ENCODE peak calls at places on chromosomes 7 and 10, in four cellular contexts. One of them, this sample, is unnamed.

GRCh38 chr7:157984914-157985163 is 602.8 kb downstream of the PTPRN2 start:
- DNase-seq in stimulated activated CD8-positive, alpha-beta memory T cell treated with anti-CD3 and anti-CD28 coated beads, Interleukin-15, amount 100 ng/mL, for 1 hour: no peak
- DNase-seq in iPS-NIHi11: no peak
- DNase-seq in NAMALWA: no peak
- DNase-seq in this sample: no peak

GRCh38 chr10:33819206-33819605 is 484.7 kb upstream of the NRP1 start:
- DNase-seq in stimulated activated CD8-positive, alpha-beta memory T cell treated with anti-CD3 and anti-CD28 coated beads, Interleukin-15, amount 100 ng/mL, for 1 hour: no peak
- DNase-seq in iPS-NIHi11: no peak
- DNase-seq in NAMALWA: no peak
- DNase-seq in this sample: no peak

GRCh38 chr10:62804384-62805138 is at the start of gene ADO:
- DNase-seq in NAMALWA: peak; percentile 91
- DNase-seq in iPS-NIHi11: peak; percentile 88
- DNase-seq in stimulated activated CD8-positive, alpha-beta memory T cell treated with anti-CD3 and anti-CD28 coated beads, Interleukin-15, amount 100 ng/mL, for 1 hour: no peak
- DNase-seq in this sample: peak; percentile 89

GRCh38 chr7:139909379-139910050 is 80.5 kb downstream of the TBXAS1 start:
- DNase-seq in stimulated activated CD8-positive, alpha-beta memory T cell treated with anti-CD3 and anti-CD28 coated beads, Interleukin-15, amount 100 ng/mL, for 1 hour: no peak
- DNase-seq in iPS-NIHi11: no peak
- DNase-seq in NAMALWA: no peak
- DNase-seq in this sample: no peak

GRCh38 chr10:101303087-101303753 is 50.7 kb upstream of the BTRC start:
- DNase-seq in stimulated activated CD8-positive, alpha-beta memory T cell treated with anti-CD3 and anti-CD28 coated beads, Interleukin-15, amount 100 ng/mL, for 1 hour: no peak
- DNase-seq in NAMALWA: no peak
- DNase-seq in iPS-NIHi11: no peak
- DNase-seq in this sample: no peak

GRCh38 chr7:105920766-105921165 is 42.3 kb upstream of the CDHR3 start:
- DNase-seq in iPS-NIHi11: no peak
- DNase-seq in NAMALWA: no peak
- DNase-seq in stimulated activated CD8-positive, alpha-beta memory T cell treated with anti-CD3 and anti-CD28 coated beads, Interleukin-15, amount 100 ng/mL, for 1 hour: no peak
- DNase-seq in this sample: no peak

GRCh38 chr7:103446046-103446520 is at the start of gene SLC26A5:
- DNase-seq in NAMALWA: no peak
- DNase-seq in stimulated activated CD8-positive, alpha-beta memory T cell treated with anti-CD3 and anti-CD28 coated beads, Interleukin-15, amount 100 ng/mL, for 1 hour: no peak
- DNase-seq in iPS-NIHi11: peak; percentile 84
- DNase-seq in this sample: no peak

GRCh38 chr10:87635498-87636312 is 24.0 kb upstream of the PAPSS2 start:
- DNase-seq in stimulated activated CD8-positive, alpha-beta memory T cell treated with anti-CD3 and anti-CD28 coated beads, Interleukin-15, amount 100 ng/mL, for 1 hour: no peak
- DNase-seq in NAMALWA: peak; percentile 25
- DNase-seq in iPS-NIHi11: no peak
- DNase-seq in this sample: no peak

GRCh38 chr7:55179897-55180682 is 161.3 kb downstream of the EGFR start:
- DNase-seq in stimulated activated CD8-positive, alpha-beta memory T cell treated with anti-CD3 and anti-CD28 coated beads, Interleukin-15, amount 100 ng/mL, for 1 hour: no peak
- DNase-seq in NAMALWA: no peak
- DNase-seq in iPS-NIHi11: no peak
- DNase-seq in this sample: no peak

GRCh38 chr10:86953747-86954680 is 3.4 kb downstream of the MMRN2 start:
- DNase-seq in iPS-NIHi11: peak; percentile 83
- DNase-seq in NAMALWA: no peak
- DNase-seq in stimulated activated CD8-positive, alpha-beta memory T cell treated with anti-CD3 and anti-CD28 coated beads, Interleukin-15, amount 100 ng/mL, for 1 hour: no peak
- DNase-seq in this sample: no peak

GRCh38 chr10:77774940-77775391 is 137.4 kb upstream of the KCNMA1 start:
- DNase-seq in NAMALWA: no peak
- DNase-seq in stimulated activated CD8-positive, alpha-beta memory T cell treated with anti-CD3 and anti-CD28 coated beads, Interleukin-15, amount 100 ng/mL, for 1 hour: no peak
- DNase-seq in iPS-NIHi11: no peak
- DNase-seq in this sample: no peak

GRCh38 chr7:101968720-101969466 is 151.5 kb downstream of the CUX1 start:
- DNase-seq in iPS-NIHi11: no peak
- DNase-seq in NAMALWA: no peak
- DNase-seq in stimulated activated CD8-positive, alpha-beta memory T cell treated with anti-CD3 and anti-CD28 coated beads, Interleukin-15, amount 100 ng/mL, for 1 hour: no peak
- DNase-seq in this sample: no peak

GRCh38 chr7:83162402-83163256 is at the start of gene PCLO:
- DNase-seq in stimulated activated CD8-positive, alpha-beta memory T cell treated with anti-CD3 and anti-CD28 coated beads, Interleukin-15, amount 100 ng/mL, for 1 hour: no peak
- DNase-seq in NAMALWA: peak; percentile 84
- DNase-seq in iPS-NIHi11: peak; percentile 91
- DNase-seq in this sample: peak; percentile 77

GRCh38 chr7:142485617-142486226 is 227.9 kb upstream of the PRSS58 start:
- DNase-seq in stimulated activated CD8-positive, alpha-beta memory T cell treated with anti-CD3 and anti-CD28 coated beads, Interleukin-15, amount 100 ng/mL, for 1 hour: no peak
- DNase-seq in NAMALWA: peak; percentile 20
- DNase-seq in iPS-NIHi11: peak; percentile 10
- DNase-seq in this sample: no peak

GRCh38 chr10:29635711-29636144 is 957 bp upstream of the SVIL start:
- DNase-seq in NAMALWA: no peak
- DNase-seq in stimulated activated CD8-positive, alpha-beta memory T cell treated with anti-CD3 and anti-CD28 coated beads, Interleukin-15, amount 100 ng/mL, for 1 hour: no peak
- DNase-seq in iPS-NIHi11: no peak
- DNase-seq in this sample: no peak

GRCh38 chr10:86918022-86918471 is 39.4 kb downstream of the MMRN2 start:
- DNase-seq in NAMALWA: no peak
- DNase-seq in iPS-NIHi11: no peak
- DNase-seq in stimulated activated CD8-positive, alpha-beta memory T cell treated with anti-CD3 and anti-CD28 coated beads, Interleukin-15, amount 100 ng/mL, for 1 hour: no peak
- DNase-seq in this sample: no peak

GRCh38 chr10:126062132-126063032 is 166.0 kb downstream of the FANK1 start:
- DNase-seq in iPS-NIHi11: no peak
- DNase-seq in stimulated activated CD8-positive, alpha-beta memory T cell treated with anti-CD3 and anti-CD28 coated beads, Interleukin-15, amount 100 ng/mL, for 1 hour: no peak
- DNase-seq in NAMALWA: no peak
- DNase-seq in this sample: no peak

GRCh38 chr7:82595176-82595575 is 151.6 kb upstream of the CACNA2D1 start:
- DNase-seq in iPS-NIHi11: no peak
- DNase-seq in stimulated activated CD8-positive, alpha-beta memory T cell treated with anti-CD3 and anti-CD28 coated beads, Interleukin-15, amount 100 ng/mL, for 1 hour: no peak
- DNase-seq in NAMALWA: no peak
- DNase-seq in this sample: no peak

GRCh38 chr7:132390705-132391104 is 185.6 kb downstream of the PLXNA4 start:
- DNase-seq in NAMALWA: no peak
- DNase-seq in iPS-NIHi11: no peak
- DNase-seq in stimulated activated CD8-positive, alpha-beta memory T cell treated with anti-CD3 and anti-CD28 coated beads, Interleukin-15, amount 100 ng/mL, for 1 hour: no peak
- DNase-seq in this sample: no peak

GRCh38 chr7:138116156-138116555 is 39.9 kb downstream of the AKR1D1 start:
- DNase-seq in NAMALWA: no peak
- DNase-seq in iPS-NIHi11: no peak
- DNase-seq in stimulated activated CD8-positive, alpha-beta memory T cell treated with anti-CD3 and anti-CD28 coated beads, Interleukin-15, amount 100 ng/mL, for 1 hour: no peak
- DNase-seq in this sample: no peak

GRCh38 chr10:83764681-83765080 is 374.6 kb upstream of the GHITM start:
- DNase-seq in stimulated activated CD8-positive, alpha-beta memory T cell treated with anti-CD3 and anti-CD28 coated beads, Interleukin-15, amount 100 ng/mL, for 1 hour: no peak
- DNase-seq in iPS-NIHi11: no peak
- DNase-seq in NAMALWA: no peak
- DNase-seq in this sample: no peak

GRCh38 chr7:28181921-28182517 is 1.4 kb upstream of the JAZF1 start:
- DNase-seq in NAMALWA: peak; percentile 58
- DNase-seq in stimulated activated CD8-positive, alpha-beta memory T cell treated with anti-CD3 and anti-CD28 coated beads, Interleukin-15, amount 100 ng/mL, for 1 hour: no peak
- DNase-seq in iPS-NIHi11: no peak
- DNase-seq in this sample: no peak

GRCh38 chr10:4190876-4191275 is 405.9 kb upstream of the KLF6 start:
- DNase-seq in stimulated activated CD8-positive, alpha-beta memory T cell treated with anti-CD3 and anti-CD28 coated beads, Interleukin-15, amount 100 ng/mL, for 1 hour: no peak
- DNase-seq in iPS-NIHi11: no peak
- DNase-seq in NAMALWA: no peak
- DNase-seq in this sample: no peak

GRCh38 chr7:40232242-40232929 is 97.6 kb downstream of the SUGCT start:
- DNase-seq in NAMALWA: peak; percentile 79
- DNase-seq in stimulated activated CD8-positive, alpha-beta memory T cell treated with anti-CD3 and anti-CD28 coated beads, Interleukin-15, amount 100 ng/mL, for 1 hour: no peak
- DNase-seq in iPS-NIHi11: peak; percentile 15
- DNase-seq in this sample: peak; percentile 73

GRCh38 chr10:116888380-116889055 is 39.2 kb downstream of the ENO4 start:
- DNase-seq in stimulated activated CD8-positive, alpha-beta memory T cell treated with anti-CD3 and anti-CD28 coated beads, Interleukin-15, amount 100 ng/mL, for 1 hour: no peak
- DNase-seq in NAMALWA: no peak
- DNase-seq in iPS-NIHi11: peak; percentile 71
- DNase-seq in this sample: no peak

GRCh38 chr7:141430426-141431142 is 120.6 kb upstream of the AGK start:
- DNase-seq in iPS-NIHi11: peak; percentile 52
- DNase-seq in stimulated activated CD8-positive, alpha-beta memory T cell treated with anti-CD3 and anti-CD28 coated beads, Interleukin-15, amount 100 ng/mL, for 1 hour: no peak
- DNase-seq in NAMALWA: no peak
- DNase-seq in this sample: no peak

GRCh38 chr10:20673175-20673574 is 223.9 kb downstream of the NEBL start:
- DNase-seq in iPS-NIHi11: no peak
- DNase-seq in stimulated activated CD8-positive, alpha-beta memory T cell treated with anti-CD3 and anti-CD28 coated beads, Interleukin-15, amount 100 ng/mL, for 1 hour: no peak
- DNase-seq in NAMALWA: no peak
- DNase-seq in this sample: no peak